ENCODE peak calls at places on chromosome 1, in five cellular contexts. One of them, this sample, is unnamed.

GRCh38 chr1:15618685-15619525 is 1.6 kb downstream of the DDI2 start:
- DNase-seq in ascending aorta: no peak
- DNase-seq in tibial nerve: peak
- DNase-seq in A549: peak
- DNase-seq in CD8-positive, alpha-beta T cell: no peak
- DNase-seq in this sample: peak

GRCh38 chr1:54297596-54298283 is 97.8 kb downstream of the MRPL37 start:
- DNase-seq in ascending aorta: no peak
- DNase-seq in tibial nerve: no peak
- DNase-seq in CD8-positive, alpha-beta T cell: no peak
- DNase-seq in A549: no peak
- DNase-seq in this sample: no peak

GRCh38 chr1:153752561-153753195 is 22.5 kb upstream of the SLC27A3 start:
- DNase-seq in CD8-positive, alpha-beta T cell: no peak
- DNase-seq in ascending aorta: peak
- DNase-seq in A549: no peak
- DNase-seq in tibial nerve: peak
- DNase-seq in this sample: no peak

GRCh38 chr1:75053207-75053606 is 81.0 kb upstream of the LHX8 start:
- DNase-seq in CD8-positive, alpha-beta T cell: no peak
- DNase-seq in A549: peak
- DNase-seq in ascending aorta: no peak
- DNase-seq in tibial nerve: no peak
- DNase-seq in this sample: no peak

GRCh38 chr1:167663002-167663772 is 33.2 kb downstream of the RCSD1 start:
- DNase-seq in tibial nerve: no peak
- DNase-seq in CD8-positive, alpha-beta T cell: no peak
- DNase-seq in A549: peak
- DNase-seq in ascending aorta: no peak
- DNase-seq in this sample: no peak

GRCh38 chr1:58907398-58907797 is 123.6 kb upstream of the JUN start:
- DNase-seq in CD8-positive, alpha-beta T cell: no peak
- DNase-seq in A549: no peak
- DNase-seq in ascending aorta: no peak
- DNase-seq in tibial nerve: no peak
- DNase-seq in this sample: no peak

GRCh38 chr1:53979712-53980450 is 33.7 kb downstream of the LRRC42 start:
- DNase-seq in tibial nerve: no peak
- DNase-seq in CD8-positive, alpha-beta T cell: no peak
- DNase-seq in ascending aorta: no peak
- DNase-seq in A549: no peak
- DNase-seq in this sample: no peak

GRCh38 chr1:223700388-223700918 is 11.9 kb upstream of the CAPN2 start:
- DNase-seq in CD8-positive, alpha-beta T cell: no peak
- DNase-seq in ascending aorta: no peak
- DNase-seq in A549: peak
- DNase-seq in tibial nerve: no peak
- DNase-seq in this sample: no peak

GRCh38 chr1:191343816-191344215 is 814.4 kb upstream of the RGS18 start:
- DNase-seq in CD8-positive, alpha-beta T cell: no peak
- DNase-seq in ascending aorta: no peak
- DNase-seq in A549: no peak
- DNase-seq in tibial nerve: no peak
- DNase-seq in this sample: peak

GRCh38 chr1:157199421-157199755 is 61.2 kb upstream of the ETV3 start:
- DNase-seq in CD8-positive, alpha-beta T cell: no peak
- DNase-seq in tibial nerve: no peak
- DNase-seq in A549: no peak
- DNase-seq in ascending aorta: no peak
- DNase-seq in this sample: no peak

GRCh38 chr1:115782571-115783281 is 14.2 kb upstream of the CASQ2 start:
- DNase-seq in ascending aorta: no peak
- DNase-seq in CD8-positive, alpha-beta T cell: no peak
- DNase-seq in A549: peak
- DNase-seq in tibial nerve: no peak
- DNase-seq in this sample: peak

DNA sequence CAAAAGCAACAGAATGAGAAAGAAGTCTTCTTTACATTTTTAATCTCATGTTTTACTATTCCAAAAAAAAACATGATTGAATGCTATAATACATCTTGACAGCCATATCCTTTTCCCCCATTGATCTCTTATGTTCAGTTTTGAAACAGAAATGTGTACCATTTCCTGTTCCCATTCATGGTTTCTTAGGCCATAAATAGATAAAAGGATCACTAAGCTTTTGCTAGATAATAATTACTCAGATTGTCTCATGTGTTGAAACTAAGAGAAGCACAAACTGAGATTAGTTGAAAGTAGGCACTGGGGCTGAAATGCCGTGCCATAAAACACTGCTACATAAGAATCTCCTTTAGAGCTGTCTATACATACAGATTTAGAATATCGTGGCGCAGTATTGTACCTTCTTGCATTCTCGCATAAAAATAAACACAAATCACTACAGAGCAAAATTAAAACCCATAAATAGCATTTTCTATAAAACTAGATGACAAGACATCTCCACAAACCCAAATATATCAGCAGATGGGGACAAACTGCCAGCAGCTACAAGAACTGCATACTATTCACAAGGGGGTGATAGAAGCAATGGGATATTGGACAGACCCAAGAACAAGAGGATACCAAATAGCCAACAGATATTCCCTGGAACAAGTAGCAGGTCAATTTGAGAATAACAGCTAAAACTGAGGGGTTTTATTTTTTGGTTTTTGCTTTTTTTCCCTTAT is 405.3 kb upstream of the PRMT6 start:
- DNase-seq in tibial nerve: no peak
- DNase-seq in A549: no peak
- DNase-seq in CD8-positive, alpha-beta T cell: no peak
- DNase-seq in ascending aorta: no peak
- DNase-seq in this sample: no peak
- H3K4me3 ChIP-seq in tibial nerve: no peak
- H3K4me3 ChIP-seq in A549: no peak
- H3K4me3 ChIP-seq in CD8-positive, alpha-beta T cell: no peak
- H3K4me3 ChIP-seq in ascending aorta: no peak
- H3K4me3 ChIP-seq in this sample: no peak

DNA sequence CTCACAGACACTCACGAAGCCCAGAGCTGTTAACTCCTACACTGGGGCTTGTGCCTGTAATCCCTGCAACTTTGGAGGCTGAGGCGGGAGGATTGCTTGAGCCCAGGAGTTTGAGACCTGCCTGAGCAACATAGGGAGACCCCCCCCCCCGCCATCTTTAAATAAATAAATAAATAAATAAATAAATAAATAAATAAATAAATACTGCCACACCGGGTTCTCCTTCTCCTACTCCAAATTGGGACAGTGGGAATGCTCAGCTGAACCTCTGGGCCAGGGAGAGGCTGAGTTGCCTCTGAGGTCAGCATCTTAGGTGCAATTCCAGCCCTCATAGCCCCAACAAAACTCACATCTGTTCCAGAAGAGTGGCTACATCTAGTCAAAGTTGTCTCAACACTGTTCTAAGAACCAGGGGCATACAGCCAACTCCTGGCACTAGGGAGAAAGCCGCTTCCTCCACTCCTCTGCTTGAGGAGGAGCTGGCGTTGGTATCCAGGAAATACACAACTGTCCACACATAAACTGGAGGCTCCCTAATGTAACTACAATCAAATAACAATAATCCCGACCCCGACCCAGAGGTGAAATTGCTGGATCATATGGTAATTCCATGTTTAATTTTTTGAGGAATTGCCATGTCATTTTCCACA is 27.0 kb downstream of the C1orf216 start:
- DNase-seq in tibial nerve: no peak
- DNase-seq in ascending aorta: no peak
- DNase-seq in CD8-positive, alpha-beta T cell: no peak
- DNase-seq in A549: no peak
- DNase-seq in this sample: no peak
- H3K27ac ChIP-seq in tibial nerve: no peak
- H3K27ac ChIP-seq in ascending aorta: no peak
- H3K27ac ChIP-seq in CD8-positive, alpha-beta T cell: no peak
- H3K27ac ChIP-seq in A549: no peak
- H3K27ac ChIP-seq in this sample: no peak

DNA sequence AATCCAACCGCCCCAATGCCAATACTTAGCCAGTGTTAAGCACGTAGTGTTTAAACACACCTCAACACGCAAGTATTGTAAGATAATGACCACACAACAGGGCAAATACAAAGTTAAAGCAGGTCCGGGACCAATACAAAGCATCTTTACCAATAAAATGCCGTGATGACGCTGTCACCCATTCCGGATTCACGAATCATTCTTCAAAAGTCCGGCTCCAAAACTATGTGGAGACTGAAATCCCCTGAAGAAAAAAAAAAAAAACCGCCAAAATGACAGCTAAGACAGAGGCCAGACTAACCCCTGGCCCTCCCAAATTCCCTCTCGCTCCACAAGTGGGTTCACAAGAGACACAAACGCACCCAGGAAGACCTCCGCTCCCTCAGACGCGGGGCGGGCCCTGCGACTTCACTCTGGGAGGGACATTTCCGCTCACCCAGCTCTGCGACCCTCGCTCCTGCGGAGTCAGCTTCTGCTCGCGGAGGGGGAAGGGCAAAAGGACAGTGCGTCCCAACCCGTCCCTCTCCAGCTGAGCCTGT is 628 bp upstream of the DARS2 start:
- DNase-seq in CD8-positive, alpha-beta T cell: no peak
- DNase-seq in ascending aorta: no peak
- DNase-seq in A549: no peak
- DNase-seq in tibial nerve: no peak
- DNase-seq in this sample: peak
- H3K4me3 ChIP-seq in CD8-positive, alpha-beta T cell: peak
- H3K4me3 ChIP-seq in ascending aorta: peak
- H3K4me3 ChIP-seq in A549: peak
- H3K4me3 ChIP-seq in tibial nerve: peak
- H3K4me3 ChIP-seq in this sample: peak

GRCh38 chr1:44471911-44472439 is 66.9 kb downstream of the RNF220 start:
- DNase-seq in ascending aorta: no peak
- DNase-seq in tibial nerve: no peak
- DNase-seq in A549: no peak
- DNase-seq in CD8-positive, alpha-beta T cell: no peak
- DNase-seq in this sample: no peak

GRCh38 chr1:44476891-44477290 is 71.8 kb downstream of the RNF220 start:
- DNase-seq in CD8-positive, alpha-beta T cell: no peak
- DNase-seq in ascending aorta: no peak
- DNase-seq in A549: no peak
- DNase-seq in tibial nerve: no peak
- DNase-seq in this sample: no peak

DNA sequence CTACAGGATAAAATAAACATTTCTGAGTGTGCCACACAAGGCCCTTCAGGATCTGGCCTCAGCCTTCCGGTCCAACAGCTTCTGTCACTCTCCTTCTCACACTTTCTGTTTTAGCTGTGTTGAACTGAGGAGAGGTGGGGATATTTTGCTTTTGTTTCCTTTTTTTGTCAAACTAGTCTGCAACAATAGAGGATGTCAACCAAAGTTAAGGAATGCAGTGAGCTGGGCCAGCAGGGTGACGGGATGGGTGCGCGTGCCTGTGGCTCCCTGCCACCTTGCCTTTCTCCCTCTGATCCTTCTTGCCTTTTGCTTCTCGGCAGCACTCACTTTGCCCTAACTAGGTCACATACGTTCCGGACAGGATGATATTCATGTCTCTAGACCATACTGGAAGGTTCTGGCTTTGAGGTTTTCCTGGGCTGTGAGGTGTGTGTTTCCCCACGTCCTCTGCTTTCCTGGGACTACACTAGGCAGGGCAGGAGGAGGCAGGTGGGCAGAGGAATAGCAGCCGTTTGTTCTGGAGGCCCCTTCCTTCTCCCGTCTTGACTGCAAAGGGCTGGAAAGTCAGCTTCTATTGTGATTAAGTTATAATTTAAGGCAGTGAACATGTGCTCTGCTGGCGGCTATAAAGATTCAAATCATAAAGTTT is 67.7 kb downstream of the RNF220 start:
- DNase-seq in tibial nerve: no peak
- DNase-seq in A549: no peak
- DNase-seq in ascending aorta: no peak
- DNase-seq in CD8-positive, alpha-beta T cell: no peak
- DNase-seq in this sample: no peak
- H3K27ac ChIP-seq in tibial nerve: peak
- H3K27ac ChIP-seq in A549: no peak
- H3K27ac ChIP-seq in ascending aorta: peak
- H3K27ac ChIP-seq in CD8-positive, alpha-beta T cell: no peak
- H3K27ac ChIP-seq in this sample: no peak

GRCh38 chr1:1431006-1431844 is 4.3 kb upstream of the VWA1 start:
- DNase-seq in tibial nerve: no peak
- DNase-seq in ascending aorta: no peak
- DNase-seq in A549: no peak
- DNase-seq in CD8-positive, alpha-beta T cell: no peak
- DNase-seq in this sample: no peak
- H3K4me3 ChIP-seq in tibial nerve: peak
- H3K4me3 ChIP-seq in ascending aorta: no peak
- H3K4me3 ChIP-seq in A549: no peak
- H3K4me3 ChIP-seq in CD8-positive, alpha-beta T cell: no peak
- H3K4me3 ChIP-seq in this sample: no peak

DNA sequence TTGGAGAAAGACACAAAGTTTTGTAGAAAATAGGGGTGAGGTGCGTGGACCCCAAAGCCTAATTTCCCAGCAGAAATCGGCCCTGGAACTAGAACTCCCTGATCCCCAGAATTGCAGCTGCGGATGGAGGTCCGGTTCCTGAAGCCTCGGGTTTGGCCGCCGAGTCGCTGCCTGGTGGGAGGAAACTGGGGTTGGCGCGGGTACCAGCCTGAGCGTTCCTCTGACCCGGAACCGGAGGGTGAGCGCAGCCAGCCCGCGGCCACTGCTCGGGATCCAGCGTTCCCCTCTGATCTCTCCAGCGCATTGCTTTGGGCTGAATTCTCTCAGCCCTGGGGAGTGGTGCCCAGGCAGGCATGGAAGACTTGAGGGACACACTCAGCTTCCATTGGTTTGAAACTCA is 1.6 kb downstream of the ST6GALNAC5 start:
- DNase-seq in A549: no peak
- DNase-seq in tibial nerve: no peak
- DNase-seq in ascending aorta: no peak
- DNase-seq in CD8-positive, alpha-beta T cell: no peak
- DNase-seq in this sample: no peak
- H3K27ac ChIP-seq in A549: no peak
- H3K27ac ChIP-seq in tibial nerve: peak
- H3K27ac ChIP-seq in ascending aorta: no peak
- H3K27ac ChIP-seq in CD8-positive, alpha-beta T cell: no peak
- H3K27ac ChIP-seq in this sample: no peak

GRCh38 chr1:38198099-38198498 is 151.5 kb upstream of the POU3F1 start:
- DNase-seq in CD8-positive, alpha-beta T cell: no peak
- DNase-seq in ascending aorta: no peak
- DNase-seq in A549: no peak
- DNase-seq in tibial nerve: no peak
- DNase-seq in this sample: no peak

GRCh38 chr1:38193040-38193439 is 146.4 kb upstream of the POU3F1 start:
- DNase-seq in CD8-positive, alpha-beta T cell: no peak
- DNase-seq in A549: no peak
- DNase-seq in ascending aorta: no peak
- DNase-seq in tibial nerve: no peak
- DNase-seq in this sample: no peak

GRCh38 chr1:38194486-38194885 is 147.9 kb upstream of the POU3F1 start:
- DNase-seq in tibial nerve: no peak
- DNase-seq in A549: no peak
- DNase-seq in CD8-positive, alpha-beta T cell: no peak
- DNase-seq in ascending aorta: no peak
- DNase-seq in this sample: no peak

GRCh38 chr1:38197566-38197965 is 151.0 kb upstream of the POU3F1 start:
- DNase-seq in CD8-positive, alpha-beta T cell: no peak
- DNase-seq in tibial nerve: no peak
- DNase-seq in ascending aorta: no peak
- DNase-seq in A549: no peak
- DNase-seq in this sample: no peak
- H3K4me3 ChIP-seq in CD8-positive, alpha-beta T cell: no peak
- H3K4me3 ChIP-seq in tibial nerve: no peak
- H3K4me3 ChIP-seq in ascending aorta: no peak
- H3K4me3 ChIP-seq in A549: no peak
- H3K4me3 ChIP-seq in this sample: no peak